ENCODE peak calls at places on chromosomes 2 and 18, in seven cellular contexts. T is heart left ventricle, X is right lobe of liver, C is PC-9, V is A673, R is fibroblast of lung, P is prostate gland. F is an unnamed sample.

GRCh38 chr2:98757904-98758421 is 27.0 kb upstream of the MGAT4A start:
- DNase-seq in T (peak; percentile 79), X (no peak), C (peak; percentile 86), V (no peak), R (peak; percentile 71), P (peak; percentile 86), F (peak; percentile 82)

GRCh38 chr18:62437520-62438329 is 85.1 kb upstream of the ZCCHC2 start:
- DNase-seq in T (peak; percentile 62), X (no peak), C (no peak), V (no peak), R (no peak), P (peak; percentile 53), F (no peak)

GRCh38 chr2:26561918-26562810 is 79.0 kb downstream of the CIB4 start:
- DNase-seq in T (peak; percentile 50), X (peak; percentile 70), C (peak; percentile 86), V (no peak), R (peak; percentile 10), P (no peak), F (peak; percentile 77)

GRCh38 chr2:129805889-129806288 is 173.6 kb upstream of the RAB6C start:
- DNase-seq in T (no peak), X (no peak), C (no peak), V (no peak), R (no peak), P (no peak), F (no peak)

GRCh38 chr2:190094471-190094870 is 31.9 kb upstream of the MSTN start:
- DNase-seq in T (no peak), X (no peak), C (no peak), V (peak; percentile 59), R (no peak), P (no peak), F (no peak)

GRCh38 chr2:12196495-12196894 is 450.1 kb downstream of the LPIN1 start:
- DNase-seq in T (no peak), X (no peak), C (no peak), V (no peak), R (peak; percentile 37), P (no peak), F (no peak)

GRCh38 chr2:24855703-24856102 is 62.5 kb downstream of the CENPO start:
- DNase-seq in T (peak; percentile 75), X (no peak), C (no peak), V (peak; percentile 58), R (peak; percentile 50), P (no peak), F (peak; percentile 50)

GRCh38 chr2:211354481-211354880 is 798.1 kb downstream of the CPS1 start:
- DNase-seq in T (no peak), X (no peak), C (no peak), V (no peak), R (no peak), P (no peak), F (no peak)

GRCh38 chr2:238141541-238142318 is 3.3 kb downstream of the KLHL30 start:
- DNase-seq in T (no peak), X (no peak), C (peak; percentile 96), V (peak; percentile 47), R (no peak), P (peak; percentile 67), F (no peak)

GRCh38 chr18:29003194-29003593 is 826.3 kb upstream of the CDH2 start:
- DNase-seq in T (no peak), X (no peak), C (no peak), V (peak; percentile 65), R (no peak), P (no peak), F (no peak)

GRCh38 chr2:158598856-158599517 is 142.2 kb downstream of the PKP4 start:
- DNase-seq in T (no peak), X (no peak), C (no peak), V (no peak), R (no peak), P (no peak), F (no peak)

GRCh38 chr2:20231632-20232031 is 6.7 kb upstream of the SDC1 start:
- DNase-seq in T (no peak), X (no peak), C (peak; percentile 96), V (no peak), R (no peak), P (peak; percentile 70), F (no peak)

GRCh38 chr2:232984451-232985207 is 28.4 kb downstream of the NGEF start:
- DNase-seq in T (no peak), X (no peak), C (no peak), V (no peak), R (no peak), P (no peak), F (peak; percentile 20)

GRCh38 chr2:16630463-16630862 is 35.2 kb downstream of the CYRIA start:
- DNase-seq in T (no peak), X (no peak), C (no peak), V (no peak), R (no peak), P (no peak), F (no peak)

GRCh38 chr2:53087282-53087882 is 680.2 kb upstream of the CHAC2 start:
- DNase-seq in T (no peak), X (no peak), C (no peak), V (no peak), R (peak; percentile 73), P (no peak), F (no peak)

GRCh38 chr2:134489732-134490384 is 228.9 kb downstream of the TMEM163 start:
- DNase-seq in T (no peak), X (no peak), C (no peak), V (no peak), R (no peak), P (no peak), F (no peak)

GRCh38 chr2:240329778-240330177 is 105.7 kb upstream of the GPC1 start:
- DNase-seq in T (no peak), X (no peak), C (no peak), V (no peak), R (no peak), P (no peak), F (no peak)

GRCh38 chr18:79532690-79533058 is 136.9 kb downstream of the NFATC1 start:
- DNase-seq in T (no peak), X (peak; percentile 25), C (no peak), V (no peak), R (no peak), P (no peak), F (no peak)

GRCh38 chr2:43426305-43427031 is 169.4 kb downstream of the THADA start:
- DNase-seq in T (peak; percentile 37), X (no peak), C (peak; percentile 83), V (peak; percentile 88), R (peak; percentile 96), P (peak; percentile 91), F (peak; percentile 81)

GRCh38 chr2:24181849-24182248 is 7.0 kb downstream of the FAM228A start:
- DNase-seq in T (no peak), X (no peak), C (no peak), V (peak; percentile 24), R (no peak), P (no peak), F (no peak)

DNA sequence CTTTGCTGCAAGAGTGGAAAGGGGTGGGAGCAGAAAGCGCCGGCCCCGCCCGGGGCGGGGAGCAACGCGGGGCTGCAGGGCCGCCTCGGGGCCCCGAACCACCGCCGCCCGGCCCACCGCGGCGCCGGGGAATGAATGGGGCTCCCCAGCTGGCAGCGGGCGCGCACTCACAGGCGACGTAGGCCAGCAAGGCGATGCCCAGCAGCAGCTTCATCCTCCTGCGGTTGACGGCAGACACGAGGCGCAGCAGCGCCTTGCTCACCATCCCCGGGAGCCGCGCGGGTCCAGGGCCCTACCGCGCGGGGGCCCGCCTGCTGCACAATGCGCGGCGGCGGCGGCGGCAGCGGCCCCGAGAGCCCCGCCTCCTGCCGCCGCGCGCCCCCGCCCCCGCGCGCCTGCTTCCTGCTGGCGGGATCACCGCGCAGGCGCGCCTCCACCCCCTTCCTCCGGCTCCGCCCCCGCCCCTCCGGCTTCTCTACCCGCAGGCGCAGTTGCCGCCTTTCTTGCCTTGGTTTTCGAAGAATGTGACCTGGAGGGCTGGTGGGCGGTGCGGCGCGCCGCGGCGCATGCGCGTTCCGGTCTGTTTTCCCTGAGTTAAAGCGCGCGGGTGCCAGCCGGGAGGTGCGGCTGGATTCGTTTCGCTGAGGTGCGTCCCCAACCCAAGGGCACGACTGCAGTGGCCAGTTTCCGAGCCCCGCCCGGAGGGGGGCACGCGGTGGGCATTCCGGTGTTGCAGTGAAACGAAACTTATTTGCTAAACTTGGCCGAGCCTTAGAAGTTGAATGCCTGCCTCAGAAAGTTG is at the start of gene UXS1:
- DNase-seq in T (peak; percentile 98), X (peak; percentile 98), C (peak; percentile 97), V (peak; percentile 97), R (peak; percentile 97), P (peak; percentile 97), F (peak; percentile 99)
- H3K4me1 ChIP-seq in T (peaks cover 9% of the 10 kb centered on the region), X (peaks cover 9% of the 10 kb centered on the region), C (peaks cover 18% of the 10 kb centered on the region), V (no peaks in the 10 kb centered on the region), R (peaks cover 7% of the 10 kb centered on the region), P (no peaks in the 10 kb centered on the region), F (peaks cover 53% of the 10 kb centered on the region)

DNA sequence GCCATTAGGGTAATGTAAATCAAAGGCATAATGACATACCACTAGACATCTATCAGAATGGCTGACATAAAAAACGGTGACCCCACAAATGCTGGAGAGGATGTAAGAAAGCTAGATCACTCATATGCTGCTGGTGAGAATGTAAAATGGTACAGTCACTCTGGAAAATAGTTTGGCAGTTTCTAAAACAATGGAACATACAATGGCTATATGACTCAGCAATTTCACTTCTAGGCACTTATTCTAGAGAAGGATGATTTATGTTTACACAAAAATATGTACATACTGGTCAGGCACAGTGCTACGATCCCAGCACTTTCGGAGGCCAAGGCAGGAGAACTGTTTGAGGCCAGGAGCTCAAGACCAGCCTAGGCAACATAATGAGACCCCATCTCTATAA is 87.2 kb downstream of the COLEC12 start:
- DNase-seq in T (no peak), X (no peak), C (no peak), V (no peak), R (no peak), P (no peak), F (no peak)
- H3K27ac ChIP-seq in T (no peak overlapping the region), X (no peak overlapping the region), C (no peak overlapping the region), V (no peak overlapping the region), R (no peak overlapping the region), P (no peak overlapping the region), F (no peak overlapping the region)

DNA sequence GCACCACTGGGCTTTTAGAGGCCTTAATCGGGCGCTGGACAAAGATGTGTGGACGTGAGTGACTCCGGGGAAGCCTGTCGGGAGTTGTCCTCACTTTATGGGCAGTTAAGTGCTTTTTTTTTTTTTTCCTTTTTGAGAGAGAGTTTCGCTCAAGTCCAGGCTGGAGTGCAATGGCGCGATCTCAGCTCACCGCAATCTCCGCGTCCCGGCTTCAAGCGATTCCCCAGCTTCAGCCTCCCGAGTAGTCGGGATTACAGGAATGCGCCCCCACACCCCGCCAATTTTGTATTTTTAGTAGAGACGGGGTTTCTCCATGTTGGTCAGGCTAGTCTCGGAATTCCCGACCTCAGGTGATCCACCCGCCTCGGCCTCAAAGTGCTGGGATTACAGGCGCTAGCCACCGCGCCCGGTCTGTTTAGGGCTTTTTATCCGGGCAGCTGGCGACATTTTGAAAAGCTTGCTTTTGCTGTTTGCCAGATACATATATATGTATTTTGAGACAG is 1.5 kb downstream of the MSH6 start:
- DNase-seq in T (no peak), X (no peak), C (no peak), V (no peak), R (peak; percentile 42), P (no peak), F (no peak)
- H3K4me1 ChIP-seq in T (no peaks in the 10 kb centered on the region), X (peaks cover 14% of the 10 kb centered on the region), C (peaks cover 18% of the 10 kb centered on the region), V (peaks cover 4% of the 10 kb centered on the region), R (no peaks in the 10 kb centered on the region), P (no peaks in the 10 kb centered on the region), F (peaks cover 7% of the 10 kb centered on the region)

GRCh38 chr2:101041413-101041812 is 39.3 kb downstream of the RPL31 start:
- DNase-seq in T (no peak), X (no peak), C (no peak), V (no peak), R (peak; percentile 16), P (no peak), F (no peak)
- H3K27ac ChIP-seq in T (no peak overlapping the region), X (no peak overlapping the region), C (peak overlapping the region; percentile 17), V (no peak overlapping the region), R (no peak overlapping the region), P (no peak overlapping the region), F (peak overlapping the region; percentile 80)

F was measured in spleen.